ENCODE peak calls at places on chromosomes 6 and 20, in eight cellular contexts. E is T follicular helper cell; C is SW 1271; B is caudate nucleus; F is stimulated activated CD4-positive, alpha-beta T cell treated with anti-CD3 and anti-CD28 coated beads, Interleukin-2, amount 100 ng/mL, for 48 hours; G is posterior vena cava; X is cardiac fibroblast; J is activated T-cell treated with anti-CD3 and anti-CD28 coated beads, Interleukin-2, amount 50 U/mL, for 72 hours. L is an unnamed sample.

GRCh38 chr20:21564127-21564773 is 50.4 kb upstream of the NKX2-2 start:
- DNase-seq in E (no peak), B (peak), J (no peak), F (no peak), G (no peak), C (no peak), X (no peak), L (no peak)

GRCh38 chr6:16332175-16332542 is 93.8 kb downstream of the GMPR start:
- DNase-seq in F (peak), E (peak), B (peak), G (peak), X (peak), J (peak), C (peak), L (peak)

GRCh38 chr20:42026599-42026998 is 408.4 kb upstream of the CHD6 start:
- DNase-seq in J (no peak), X (no peak), G (no peak), B (no peak), F (no peak), E (no peak), C (no peak), L (no peak)

GRCh38 chr6:138673317-138674014 is 100.1 kb upstream of the CCDC28A start:
- DNase-seq in G (no peak), E (no peak), C (no peak), X (peak), F (no peak), J (no peak), B (no peak), L (no peak)

GRCh38 chr6:39430968-39431523 is 108.5 kb upstream of the KCNK16 start:
- DNase-seq in E (no peak), B (peak), C (no peak), J (no peak), X (no peak), F (no peak), G (no peak), L (no peak)

GRCh38 chr6:34103321-34103720 is 42.6 kb downstream of the GRM4 start:
- DNase-seq in E (no peak), J (no peak), B (peak), C (no peak), X (no peak), F (no peak), G (no peak), L (no peak)

GRCh38 chr6:69887026-69887425 is 20.7 kb downstream of the COL19A1 start:
- DNase-seq in F (no peak), X (peak), E (no peak), J (no peak), B (no peak), C (no peak), G (no peak), L (no peak)

GRCh38 chr6:170026272-170027110 is 264.4 kb downstream of the DLL1 start:
- DNase-seq in F (no peak), C (no peak), B (no peak), E (no peak), J (no peak), G (peak), X (no peak), L (no peak)

GRCh38 chr6:38348366-38348765 is 291.4 kb downstream of the BTBD9 start:
- DNase-seq in C (no peak), B (no peak), J (no peak), G (no peak), F (no peak), E (no peak), X (no peak), L (no peak)

L was measured in T1000.